ENCODE peak calls at places on chromosomes 13 and 19, in seven cellular contexts. Y is endothelial cell, S is GM13976, L is COR-L47, D is left colon, E is midbrain, X is T-helper 1 cell. A is an unnamed sample.

GRCh38 chr13:23558675-23559536 is 11.3 kb upstream of the TNFRSF19 start:
- DNase-seq in D (no peak), E (peak), X (peak), Y (no peak), L (no peak), S (no peak), A (peak)

GRCh38 chr13:80524447-80525215 is 183.7 kb upstream of the SPRY2 start:
- DNase-seq in Y (no peak), D (no peak), E (no peak), X (no peak), L (no peak), S (no peak), A (no peak)

GRCh38 chr13:52405369-52405766 is 604 bp downstream of the THSD1 start:
- DNase-seq in D (no peak), X (no peak), E (no peak), L (no peak), Y (no peak), S (no peak), A (no peak)

GRCh38 chr19:55866521-55866920 is 30.2 kb downstream of the NLRP4 start:
- DNase-seq in Y (no peak), D (no peak), S (no peak), E (no peak), L (no peak), X (no peak), A (no peak)

GRCh38 chr19:44003461-44004134 is 841 bp downstream of the ZNF230 start:
- DNase-seq in E (no peak), Y (no peak), D (no peak), S (peak), L (peak), X (peak), A (peak)

GRCh38 chr13:43425234-43425633 is 361.5 kb downstream of the ENOX1 start:
- DNase-seq in S (no peak), Y (no peak), D (no peak), E (no peak), L (no peak), X (no peak), A (no peak)

GRCh38 chr19:43672061-43672679 is 2.2 kb upstream of the PLAUR start:
- DNase-seq in D (no peak), S (no peak), E (no peak), X (no peak), L (no peak), Y (no peak), A (no peak)

GRCh38 chr19:19276386-19276785 is 3.3 kb upstream of the TM6SF2 start:
- DNase-seq in L (no peak), S (no peak), D (no peak), Y (peak), E (no peak), X (no peak), A (no peak)

GRCh38 chr13:66574606-66575005 is 655.5 kb downstream of the PCDH9 start:
- DNase-seq in D (no peak), S (no peak), X (no peak), Y (no peak), E (no peak), L (no peak), A (no peak)

GRCh38 chr19:32457540-32457939 is 52.0 kb downstream of the DPY19L3 start:
- DNase-seq in L (no peak), E (no peak), S (no peak), Y (no peak), D (no peak), X (no peak), A (peak)

GRCh38 chr19:11499327-11499726 is 6.3 kb downstream of the ZNF653 start:
- DNase-seq in Y (no peak), S (no peak), X (no peak), D (no peak), L (no peak), E (no peak), A (no peak)

GRCh38 chr13:106523566-106523965 is 11.9 kb downstream of the EFNB2 start:
- DNase-seq in S (no peak), D (no peak), L (peak), Y (no peak), E (peak), X (no peak), A (no peak)

GRCh38 chr13:73708393-73708985 is 425.7 kb downstream of the KLF12 start:
- DNase-seq in E (peak), X (peak), Y (peak), D (peak), L (peak), S (peak), A (peak)

GRCh38 chr13:50130686-50131051 is 115.4 kb downstream of the KCNRG start:
- DNase-seq in Y (peak), D (no peak), S (peak), L (no peak), X (peak), E (peak), A (no peak)

GRCh38 chr19:43563816-43564215 is 11.5 kb downstream of the XRCC1 start:
- DNase-seq in Y (no peak), D (no peak), S (no peak), L (no peak), E (no peak), X (no peak), A (no peak)

GRCh38 chr19:13932911-13933393 is 5.3 kb downstream of the PODNL1 start:
- DNase-seq in X (no peak), L (no peak), D (no peak), E (no peak), Y (no peak), S (no peak), A (no peak)

GRCh38 chr13:39810091-39810877 is 154.8 kb downstream of the COG6 start:
- DNase-seq in Y (no peak), L (no peak), S (no peak), X (no peak), D (no peak), E (no peak), A (no peak)

GRCh38 chr13:25276748-25277147 is 10.5 kb downstream of the MTMR6 start:
- DNase-seq in D (no peak), E (no peak), S (no peak), X (peak), Y (no peak), L (no peak), A (peak)

GRCh38 chr19:54420383-54421168 is 5.3 kb downstream of the TTYH1 start:
- DNase-seq in D (no peak), Y (peak), X (no peak), L (no peak), S (peak), E (peak), A (no peak)

A was measured in GM12865.